ENCODE peak calls at places on chromosomes 1 and 21, in six cellular contexts. F is lung; K is cardiac fibroblast; Z is activated effector memory CD4-positive, alpha-beta T cell treated with anti-CD3 and anti-CD28 coated beads, Interleukin-2, amount 50 U/mL, for 16 hours; I is stimulated activated CD4-positive, alpha-beta T cell treated with anti-CD3 and anti-CD28 coated beads, Interleukin-1b, Interleukin-23, amount 100 ng/mL, for 1 hour; A is HFF-Myc. G is an unnamed sample.

GRCh38 chr1:228048120-228048519 is 34.4 kb upstream of the ARF1 start:
- DNase-seq in I (no peak), K (no peak), F (no peak), Z (no peak), A (no peak), G (no peak)

GRCh38 chr1:33130297-33130696 is 49.3 kb downstream of the AZIN2 start:
- DNase-seq in K (no peak), A (no peak), Z (peak), I (no peak), F (no peak), G (no peak)

GRCh38 chr1:116697892-116698595 is 30.5 kb upstream of the IGSF3 start:
- DNase-seq in K (no peak), A (no peak), F (no peak), I (no peak), Z (no peak), G (no peak)

GRCh38 chr1:209742409-209743144 is 13.3 kb upstream of the TRAF3IP3 start:
- DNase-seq in Z (no peak), A (no peak), F (no peak), I (no peak), K (peak), G (no peak)

GRCh38 chr1:59477286-59477685 is 180.4 kb downstream of the FGGY start:
- DNase-seq in Z (peak), I (no peak), A (peak), K (no peak), F (no peak), G (no peak)

GRCh38 chr1:237124856-237125462 is 83.0 kb downstream of the RYR2 start:
- DNase-seq in A (no peak), Z (no peak), F (no peak), I (no peak), K (peak), G (no peak)

GRCh38 chr1:174262747-174263241 is 103.5 kb downstream of the RABGAP1L start:
- DNase-seq in F (no peak), I (no peak), K (peak), Z (no peak), A (peak), G (no peak)

GRCh38 chr1:45608475-45609156 is 15.2 kb downstream of the CCDC17 start:
- DNase-seq in A (no peak), Z (no peak), I (no peak), F (no peak), K (no peak), G (no peak)

GRCh38 chr1:153919879-153920852 is 2.6 kb downstream of the GATAD2B start:
- DNase-seq in K (peak), I (no peak), A (peak), Z (no peak), F (no peak), G (no peak)

GRCh38 chr1:7638078-7638477 is 133.0 kb upstream of the VAMP3 start:
- DNase-seq in Z (no peak), I (no peak), K (peak), A (no peak), F (no peak), G (no peak)

GRCh38 chr1:32142446-32143301 is 34.8 kb downstream of the KPNA6 start:
- DNase-seq in Z (no peak), A (peak), F (no peak), K (peak), I (no peak), G (peak)

GRCh38 chr21:32520885-32521735 is 64.2 kb downstream of the TCP10L start:
- DNase-seq in A (peak), Z (peak), F (peak), I (no peak), K (peak), G (peak)

GRCh38 chr1:234683856-234684632 is 74.1 kb upstream of the IRF2BP2 start:
- DNase-seq in F (peak), Z (no peak), A (no peak), K (peak), I (no peak), G (peak)

GRCh38 chr1:242205622-242206489 is 207.0 kb upstream of the MAP1LC3C start:
- DNase-seq in Z (no peak), A (no peak), I (no peak), K (no peak), F (no peak), G (no peak)

GRCh38 chr1:28927442-28928305 is 13.3 kb downstream of the EPB41 start:
- DNase-seq in F (no peak), K (peak), Z (no peak), A (no peak), I (no peak), G (no peak)

GRCh38 chr21:27196651-27197050 is 229.8 kb upstream of the ADAMTS5 start:
- DNase-seq in I (no peak), Z (no peak), F (no peak), A (no peak), K (no peak), G (no peak)

GRCh38 chr21:45414396-45415187 is 9.6 kb downstream of the COL18A1 start:
- DNase-seq in I (no peak), A (no peak), K (no peak), Z (no peak), F (no peak), G (no peak)

GRCh38 chr1:173064011-173064410 is 13.3 kb upstream of the TNFSF18 start:
- DNase-seq in Z (no peak), F (no peak), A (no peak), K (no peak), I (no peak), G (no peak)

GRCh38 chr1:21814981-21815583 is 3.0 kb downstream of the LDLRAD2 start:
- DNase-seq in I (no peak), F (no peak), K (no peak), Z (no peak), A (no peak), G (no peak)

GRCh38 chr21:31804008-31804394 is 68.8 kb upstream of the HUNK start:
- DNase-seq in A (no peak), F (no peak), I (no peak), Z (no peak), K (no peak), G (no peak)

GRCh38 chr1:84363019-84363418 is 35.3 kb upstream of the DNASE2B start:
- DNase-seq in I (no peak), A (no peak), Z (no peak), F (no peak), K (no peak), G (no peak)

GRCh38 chr1:2632051-2632430 is 775 bp downstream of the MMEL1 start:
- DNase-seq in K (no peak), I (no peak), Z (no peak), A (no peak), F (no peak), G (no peak)

GRCh38 chr1:58718435-58718834 is 18.6 kb upstream of the MYSM1 start:
- DNase-seq in Z (no peak), I (no peak), A (no peak), F (no peak), K (peak), G (no peak)

GRCh38 chr1:59022799-59023198 is 239.0 kb upstream of the JUN start:
- DNase-seq in K (no peak), Z (no peak), F (no peak), I (no peak), A (no peak), G (no peak)

GRCh38 chr1:32892368-32893197 is 6.3 kb downstream of the HPCA start:
- DNase-seq in Z (peak), I (peak), K (no peak), A (no peak), F (no peak), G (no peak)

GRCh38 chr1:162676087-162676486 is 43.8 kb downstream of the DDR2 start:
- DNase-seq in K (peak), A (no peak), Z (no peak), I (no peak), F (no peak), G (no peak)

GRCh38 chr1:229822026-229822425 is 196.0 kb downstream of the URB2 start:
- DNase-seq in F (no peak), A (no peak), I (no peak), Z (no peak), K (peak), G (no peak)

GRCh38 chr21:27045281-27045985 is 78.5 kb upstream of the ADAMTS5 start:
- DNase-seq in I (no peak), Z (no peak), K (peak), F (no peak), A (no peak), G (no peak)

GRCh38 chr1:11873395-11873794 is 14.7 kb upstream of the NPPB start:
- DNase-seq in F (no peak), I (no peak), A (no peak), Z (no peak), K (no peak), G (no peak)

GRCh38 chr1:160567858-160568682 is 11.2 kb downstream of the CD84 start:
- DNase-seq in F (no peak), A (no peak), K (no peak), I (peak), Z (peak), G (no peak)

GRCh38 chr1:89873250-89873649 is 52.4 kb downstream of the LRRC8D start:
- DNase-seq in A (no peak), I (no peak), K (peak), F (no peak), Z (no peak), G (no peak)

GRCh38 chr1:10632691-10633090 is 157.9 kb downstream of the PEX14 start:
- DNase-seq in F (no peak), A (no peak), Z (no peak), I (no peak), K (no peak), G (no peak)

GRCh38 chr1:203274603-203275381 is 30.5 kb upstream of the BTG2 start:
- DNase-seq in Z (no peak), A (no peak), I (no peak), K (no peak), F (no peak), G (peak)

G was measured in right atrium auricular region.